ENCODE peak calls at places on chromosomes 2 and 18, in ten cellular contexts. N is sigmoid colon, L is K562, J is H1, I is SK-N-SH, Y is HepG2, P is transverse colon, U is suprapubic skin, R is GM12878, E is upper lobe of left lung. O is an unnamed sample.

GRCh38 chr2:15762449-15762848 is 170.8 kb downstream of the DDX1 start:
- DNase-seq in N (no peak), L (no peak), J (no peak), I (no peak), Y (no peak), P (no peak), U (no peak), R (no peak), E (no peak), O (no peak)

GRCh38 chr2:43898134-43898957 is 59.6 kb downstream of the ABCG8 start:
- DNase-seq in N (no peak), L (peak), J (no peak), I (peak), Y (peak), P (peak), U (no peak), R (no peak), E (no peak), O (peak)

GRCh38 chr2:65076345-65076710 is 20.1 kb downstream of the CEP68 start:
- DNase-seq in N (no peak), L (no peak), J (no peak), I (no peak), Y (no peak), P (no peak), U (no peak), R (no peak), E (no peak), O (no peak)

GRCh38 chr18:35467624-35468016 is 30.1 kb downstream of the INO80C start:
- DNase-seq in N (no peak), L (no peak), J (no peak), I (no peak), Y (no peak), P (no peak), U (no peak), R (peak), E (no peak), O (no peak)

GRCh38 chr2:128388414-128389032 is 69.9 kb upstream of the HS6ST1 start:
- DNase-seq in N (peak), L (no peak), J (no peak), I (no peak), Y (no peak), P (no peak), U (peak), R (no peak), E (no peak), O (peak)

GRCh38 chr2:38723173-38723572 is 28.0 kb downstream of the SRSF7 start:
- DNase-seq in N (no peak), L (no peak), J (no peak), I (no peak), Y (no peak), P (no peak), U (no peak), R (no peak), E (no peak), O (no peak)

GRCh38 chr2:216520156-216520555 is 21.5 kb downstream of the RPL37A start:
- DNase-seq in N (no peak), L (no peak), J (no peak), I (no peak), Y (no peak), P (no peak), U (no peak), R (no peak), E (no peak), O (no peak)

GRCh38 chr2:77831471-77831870 is 309.3 kb upstream of the LRRTM4 start:
- DNase-seq in N (no peak), L (no peak), J (no peak), I (no peak), Y (no peak), P (no peak), U (no peak), R (no peak), E (no peak), O (no peak)

GRCh38 chr2:26484579-26484978 is 6.7 kb upstream of the OTOF start:
- DNase-seq in N (no peak), L (no peak), J (no peak), I (no peak), Y (no peak), P (no peak), U (no peak), R (no peak), E (no peak), O (no peak)

GRCh38 chr2:101418704-101419663 is 31.7 kb upstream of the CREG2 start:
- DNase-seq in N (peak), L (peak), J (peak), I (peak), Y (peak), P (peak), U (no peak), R (no peak), E (no peak), O (peak)

GRCh38 chr2:38274286-38275276 is 102.5 kb downstream of the ATL2 start:
- DNase-seq in N (no peak), L (peak), J (no peak), I (peak), Y (peak), P (no peak), U (no peak), R (peak), E (no peak), O (no peak)

GRCh38 chr18:27121108-27121507 is 64.0 kb downstream of the CHST9 start:
- DNase-seq in N (no peak), L (no peak), J (no peak), I (no peak), Y (no peak), P (no peak), U (no peak), R (no peak), E (no peak), O (no peak)

GRCh38 chr18:52766002-52766540 is 426.1 kb downstream of the DCC start:
- DNase-seq in N (no peak), L (no peak), J (no peak), I (no peak), Y (no peak), P (no peak), U (no peak), R (no peak), E (no peak), O (no peak)

GRCh38 chr2:229344151-229344551 is 73.1 kb upstream of the PID1 start:
- DNase-seq in N (no peak), L (no peak), J (no peak), I (no peak), Y (no peak), P (no peak), U (no peak), R (no peak), E (no peak), O (no peak)

GRCh38 chr2:119180891-119181290 is 22.3 kb upstream of the C1QL2 start:
- DNase-seq in N (no peak), L (no peak), J (no peak), I (no peak), Y (no peak), P (no peak), U (no peak), R (no peak), E (no peak), O (no peak)

GRCh38 chr2:8555543-8555942 is 126.3 kb upstream of the ID2 start:
- DNase-seq in N (no peak), L (no peak), J (no peak), I (no peak), Y (no peak), P (no peak), U (no peak), R (no peak), E (no peak), O (no peak)

GRCh38 chr18:24875286-24875685 is 414.8 kb downstream of the HRH4 start:
- DNase-seq in N (no peak), L (no peak), J (no peak), I (no peak), Y (no peak), P (no peak), U (no peak), R (no peak), E (no peak), O (no peak)

GRCh38 chr2:218387369-218388194 is 5.5 kb downstream of the SLC11A1 start:
- DNase-seq in N (peak), L (no peak), J (peak), I (peak), Y (peak), P (peak), U (peak), R (no peak), E (peak), O (peak)

GRCh38 chr2:78431241-78431640 is 594.3 kb upstream of the REG3G start:
- DNase-seq in N (no peak), L (no peak), J (no peak), I (no peak), Y (no peak), P (no peak), U (no peak), R (no peak), E (no peak), O (no peak)

GRCh38 chr2:219344756-219345458 is 12.4 kb upstream of the RESP18 start:
- DNase-seq in N (peak), L (no peak), J (no peak), I (no peak), Y (no peak), P (peak), U (no peak), R (no peak), E (no peak), O (peak)

GRCh38 chr2:21253311-21254027 is 129.7 kb downstream of the TDRD15 start:
- DNase-seq in N (no peak), L (no peak), J (no peak), I (no peak), Y (no peak), P (no peak), U (no peak), R (no peak), E (no peak), O (no peak)

GRCh38 chr2:21251216-21251971 is 127.6 kb downstream of the TDRD15 start:
- DNase-seq in N (no peak), L (no peak), J (no peak), I (no peak), Y (no peak), P (peak), U (no peak), R (no peak), E (no peak), O (no peak)

GRCh38 chr2:21256006-21256405 is 132.2 kb downstream of the TDRD15 start:
- DNase-seq in N (no peak), L (no peak), J (no peak), I (no peak), Y (no peak), P (peak), U (no peak), R (peak), E (no peak), O (no peak)

GRCh38 chr2:21250693-21251092 is 126.9 kb downstream of the TDRD15 start:
- DNase-seq in N (no peak), L (no peak), J (no peak), I (no peak), Y (no peak), P (no peak), U (no peak), R (no peak), E (no peak), O (no peak)

DNA sequence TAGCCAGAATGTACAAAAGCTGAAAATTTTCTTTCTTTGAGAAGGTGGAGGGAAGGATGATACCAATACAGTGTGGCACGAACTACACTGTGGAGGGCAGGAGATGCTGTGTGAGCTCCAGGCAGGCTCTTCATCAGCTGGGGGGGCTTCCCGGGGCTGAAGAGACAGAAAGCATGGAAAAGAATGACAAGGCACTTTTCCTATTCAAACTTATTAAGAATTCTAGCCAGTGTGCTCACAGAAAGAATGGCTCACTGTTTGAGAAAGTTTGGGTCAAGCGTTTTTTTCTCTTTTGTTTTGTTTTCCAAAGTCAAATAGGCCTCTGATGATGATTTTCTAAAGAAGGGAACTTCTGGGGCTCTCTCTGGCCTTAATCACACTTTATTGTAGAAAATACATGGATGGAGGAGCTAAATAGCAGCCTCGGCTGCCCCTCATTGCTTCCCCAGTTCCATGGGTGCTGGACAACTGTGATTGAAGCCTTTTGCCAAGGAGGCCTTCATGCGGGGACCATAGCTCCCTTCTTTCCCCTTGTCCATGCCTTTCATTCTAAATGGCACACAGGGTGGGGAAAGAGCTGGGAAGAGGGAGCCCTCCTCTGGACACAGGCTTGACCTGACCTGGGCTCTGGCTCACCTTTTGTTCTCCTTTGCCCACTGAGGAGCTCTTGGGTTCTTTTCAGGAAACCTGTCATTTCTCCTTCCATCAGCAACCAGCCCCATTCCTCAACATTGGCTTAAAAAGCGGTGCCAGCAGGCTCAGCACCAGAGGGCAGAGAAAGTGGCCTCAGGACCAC is 130.6 kb downstream of the TDRD15 start:
- DNase-seq in N (no peak), L (no peak), J (no peak), I (no peak), Y (no peak), P (no peak), U (no peak), R (no peak), E (no peak), O (no peak)
- TF ChIP-seq EP300 in N (no peak), L (no peak), J (no peak), I (no peak), Y (no peak), P (no peak), U (no peak), R (no peak), E (no peak), O (no peak)

DNA sequence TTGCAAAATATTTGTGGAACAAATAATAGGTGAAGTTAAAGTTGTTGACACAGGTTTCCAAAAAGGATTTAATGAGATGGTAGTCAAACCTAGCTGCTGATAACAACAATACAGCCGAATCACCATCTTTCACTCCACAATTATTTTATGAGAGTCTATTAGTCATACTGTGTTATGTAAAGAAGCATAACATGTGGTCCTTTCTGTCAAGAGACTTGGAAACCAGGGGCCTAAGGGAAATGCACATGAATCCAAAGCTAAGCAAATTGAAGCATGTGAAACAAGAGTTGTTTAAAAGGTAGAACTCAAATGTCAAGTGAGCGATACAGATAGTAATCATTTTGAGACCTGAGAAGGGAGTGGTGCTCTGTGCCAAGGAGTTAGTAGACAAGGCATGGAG is 16.0 kb downstream of the CD28 start:
- DNase-seq in N (no peak), L (no peak), J (no peak), I (no peak), Y (no peak), P (no peak), U (no peak), R (no peak), E (no peak), O (no peak)
- TF ChIP-seq POLR2AphosphoS5 in N (no peak), L (no peak), J (no peak), I (no peak), Y (no peak), P (no peak), U (no peak), R (no peak), E (no peak), O (no peak)

DNA sequence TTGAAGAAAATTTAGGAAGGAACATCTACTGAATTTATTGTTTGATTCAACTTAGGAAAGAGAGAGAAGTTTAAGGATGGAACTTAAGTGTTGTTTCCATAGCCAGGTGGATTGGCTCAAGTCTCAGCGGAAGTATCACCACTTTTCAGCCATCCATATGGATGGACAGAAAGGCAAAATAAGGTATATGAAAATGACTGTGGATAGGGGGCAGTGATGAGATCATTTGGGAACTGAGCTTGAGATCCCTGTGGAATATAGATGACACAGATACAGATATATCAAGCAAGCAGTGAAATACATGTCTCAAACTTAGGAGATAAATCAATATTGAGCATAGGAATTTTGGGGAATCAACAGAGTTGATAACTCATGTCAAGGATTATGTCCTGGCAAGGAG is 1462.7 kb upstream of the NXPH2 start:
- DNase-seq in N (no peak), L (no peak), J (no peak), I (no peak), Y (no peak), P (no peak), U (no peak), R (no peak), E (no peak), O (no peak)
- TF ChIP-seq CTCF in N (no peak), L (no peak), J (no peak), I (no peak), Y (peak), P (no peak), U (no peak), R (no peak), E (no peak), O (no peak)

GRCh38 chr2:213353419-213353818 is 69.2 kb downstream of the SPAG16 start:
- DNase-seq in N (no peak), L (no peak), J (no peak), I (no peak), Y (no peak), P (no peak), U (no peak), R (no peak), E (no peak), O (no peak)
- TF ChIP-seq EP300 in N (no peak), L (no peak), J (no peak), I (no peak), Y (no peak), P (no peak), U (no peak), R (no peak), E (no peak), O (no peak)

GRCh38 chr2:27724905-27725693 is 46.4 kb upstream of the MRPL33 start:
- DNase-seq in N (no peak), L (no peak), J (no peak), I (no peak), Y (peak), P (no peak), U (no peak), R (no peak), E (no peak), O (no peak)
- TF ChIP-seq POLR2AphosphoS5 in N (peak), L (no peak), J (no peak), I (no peak), Y (no peak), P (peak), U (peak), R (no peak), E (no peak), O (peak)

GRCh38 chr2:189440947-189441708 is at the start of gene WDR75:
- DNase-seq in N (peak), L (peak), J (peak), I (peak), Y (peak), P (peak), U (peak), R (peak), E (peak), O (peak)

GRCh38 chr2:189437931-189438330 is 3.3 kb upstream of the WDR75 start:
- DNase-seq in N (no peak), L (no peak), J (no peak), I (no peak), Y (no peak), P (no peak), U (no peak), R (no peak), E (no peak), O (no peak)

GRCh38 chr2:189441709-189442074 is 418 bp downstream of the WDR75 start:
- DNase-seq in N (no peak), L (no peak), J (no peak), I (no peak), Y (no peak), P (no peak), U (no peak), R (no peak), E (no peak), O (no peak)

GRCh38 chr2:189440644-189440946 is 679 bp upstream of the WDR75 start:
- DNase-seq in N (no peak), L (no peak), J (no peak), I (no peak), Y (no peak), P (no peak), U (peak), R (no peak), E (no peak), O (no peak)

DNA sequence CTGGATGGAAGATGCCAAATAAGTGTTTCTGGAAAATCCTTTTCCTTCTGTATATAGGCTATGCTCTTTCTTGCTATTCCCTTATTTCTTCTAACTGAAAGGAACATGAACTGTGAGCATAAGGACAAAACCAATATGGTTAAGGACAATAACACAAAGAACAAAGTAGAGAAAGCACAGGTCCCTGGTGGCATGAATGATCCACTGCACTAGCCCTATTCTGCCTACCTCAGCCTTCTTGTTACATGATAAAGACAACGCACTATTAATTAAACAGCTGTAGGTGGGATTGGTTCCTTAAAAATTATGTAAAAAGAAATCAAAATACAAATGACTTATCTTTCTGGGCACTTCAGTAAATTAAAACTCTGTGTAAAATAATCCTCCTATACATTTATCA is 1.9 kb upstream of the WDR75 start:
- DNase-seq in N (no peak), L (no peak), J (no peak), I (no peak), Y (peak), P (no peak), U (no peak), R (no peak), E (no peak), O (no peak)
- TF ChIP-seq CTCF in N (no peak), L (no peak), J (no peak), I (peak), Y (no peak), P (no peak), U (peak), R (no peak), E (no peak), O (no peak)

DNA sequence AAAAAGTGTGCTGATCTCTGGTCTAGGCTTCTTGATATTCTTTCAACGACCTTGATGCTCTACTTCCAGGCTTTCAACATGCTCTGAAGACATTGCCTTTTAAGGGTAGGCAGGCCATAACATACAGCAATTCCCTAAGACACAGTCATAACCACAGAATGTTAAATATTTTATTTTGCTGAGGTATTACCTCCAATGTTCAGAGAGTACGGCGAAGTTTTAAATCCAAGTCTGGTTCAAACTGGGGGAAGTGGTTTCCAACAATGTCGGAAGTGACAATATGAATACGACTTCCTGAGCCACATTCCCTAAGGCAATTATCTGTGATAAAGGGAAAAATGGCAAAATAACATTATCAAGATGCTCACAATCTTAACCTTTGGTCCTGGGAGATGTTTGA is 1077.9 kb upstream of the PIK3C3 start:
- DNase-seq in N (no peak), L (no peak), J (no peak), I (no peak), Y (no peak), P (no peak), U (no peak), R (no peak), E (no peak), O (no peak)
- TF ChIP-seq EP300 in N (no peak), L (no peak), J (no peak), I (no peak), Y (no peak), P (no peak), U (no peak), R (no peak), E (no peak), O (no peak)

GRCh38 chr2:29011650-29012060 is 30.6 kb downstream of the TOGARAM2 start:
- DNase-seq in N (no peak), L (no peak), J (no peak), I (peak), Y (no peak), P (peak), U (no peak), R (no peak), E (peak), O (peak)
- TF ChIP-seq POLR2AphosphoS5 in N (no peak), L (no peak), J (no peak), I (no peak), Y (no peak), P (peak), U (no peak), R (no peak), E (peak), O (peak)

O was measured in stomach.